ENCODE peak calls at places on chromosomes 7 and 10, in nine cellular contexts. B, S, U, L, Q, R, N, J and T are unnamed samples.
A peak's percentile ranks its signal among the peaks of the same experiment; 100 is the strongest.

GRCh38 chr10:102796407-102797176 is 40.6 kb downstream of the CYP17A1 start:
- DNase-seq in B (no peak), S (peak; percentile 95), U (peak; percentile 56), L (peak; percentile 50), Q (peak; percentile 86), R (peak; percentile 85), N (peak; percentile 44), J (peak; percentile 56), T (peak; percentile 53)

GRCh38 chr10:114326794-114327193 is 77.5 kb downstream of the AFAP1L2 start:
- DNase-seq in B (no peak), S (no peak), U (no peak), L (no peak), Q (no peak), R (no peak), N (no peak), J (no peak), T (no peak)

GRCh38 chr7:87580636-87581035 is 20.0 kb downstream of the ABCB1 start:
- DNase-seq in B (no peak), S (no peak), U (no peak), L (no peak), Q (no peak), R (no peak), N (no peak), J (no peak), T (no peak)

GRCh38 chr10:29600067-29600466 is 34.7 kb downstream of the SVIL start:
- DNase-seq in B (no peak), S (no peak), U (no peak), L (no peak), Q (no peak), R (no peak), N (no peak), J (no peak), T (no peak)

GRCh38 chr10:74249865-74250264 is 98.8 kb downstream of the ADK start:
- DNase-seq in B (no peak), S (no peak), U (no peak), L (no peak), Q (no peak), R (no peak), N (no peak), J (no peak), T (no peak)

GRCh38 chr10:80617807-80618206 is 80.1 kb downstream of the SH2D4B start:
- DNase-seq in B (no peak), S (no peak), U (no peak), L (no peak), Q (no peak), R (no peak), N (no peak), J (no peak), T (no peak)

GRCh38 chr7:103524042-103524907 is 78.3 kb upstream of the SLC26A5 start:
- DNase-seq in B (peak; percentile 49), S (no peak), U (no peak), L (peak; percentile 45), Q (no peak), R (no peak), N (no peak), J (no peak), T (no peak)

GRCh38 chr10:16746856-16747255 is 70.4 kb downstream of the RSU1 start:
- DNase-seq in B (no peak), S (no peak), U (no peak), L (no peak), Q (no peak), R (no peak), N (no peak), J (no peak), T (no peak)

DNA sequence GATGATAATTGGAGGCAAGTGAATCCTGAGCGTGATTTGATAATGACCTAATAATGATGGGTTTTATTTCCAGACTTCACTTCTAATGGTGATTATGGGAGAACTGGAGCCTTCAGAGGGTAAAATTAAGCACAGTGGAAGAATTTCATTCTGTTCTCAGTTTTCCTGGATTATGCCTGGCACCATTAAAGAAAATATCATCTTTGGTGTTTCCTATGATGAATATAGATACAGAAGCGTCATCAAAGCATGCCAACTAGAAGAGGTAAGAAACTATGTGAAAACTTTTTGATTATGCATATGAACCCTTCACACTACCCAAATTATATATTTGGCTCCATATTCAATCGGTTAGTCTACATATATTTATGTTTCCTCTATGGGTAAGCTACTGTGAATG is 79.6 kb downstream of the CFTR start:
- DNase-seq in B (no peak), S (no peak), U (no peak), L (no peak), Q (no peak), R (no peak), N (no peak), J (no peak), T (no peak)
- H3K27ac ChIP-seq in B (no peak overlapping the region), S (no peak overlapping the region), U (no peak overlapping the region), L (no peak overlapping the region), Q (no peak overlapping the region), R (no peak overlapping the region), N (no peak overlapping the region), J (no peak overlapping the region), T (no peak overlapping the region)

GRCh38 chr7:151083071-151083823 is at the start of gene TMUB1:
- DNase-seq in B (peak; percentile 83), S (peak; percentile 94), U (no peak), L (no peak), Q (peak; percentile 85), R (peak; percentile 77), N (peak; percentile 86), J (peak; percentile 91), T (peak; percentile 85)

GRCh38 chr7:151080522-151081169 is at the start of gene FASTK:
- DNase-seq in B (peak; percentile 94), S (peak; percentile 97), U (no peak), L (peak; percentile 85), Q (peak; percentile 91), R (peak; percentile 89), N (peak; percentile 88), J (peak; percentile 93), T (peak; percentile 96)

GRCh38 chr7:151083824-151084160 is 499 bp upstream of the TMUB1 start:
- DNase-seq in B (no peak), S (no peak), U (no peak), L (no peak), Q (no peak), R (no peak), N (no peak), J (no peak), T (no peak)

GRCh38 chr7:151081170-151082101 is 827 bp upstream of the FASTK start:
- DNase-seq in B (no peak), S (peak; percentile 85), U (no peak), L (no peak), Q (no peak), R (peak; percentile 39), N (no peak), J (no peak), T (peak; percentile 88)

DNA sequence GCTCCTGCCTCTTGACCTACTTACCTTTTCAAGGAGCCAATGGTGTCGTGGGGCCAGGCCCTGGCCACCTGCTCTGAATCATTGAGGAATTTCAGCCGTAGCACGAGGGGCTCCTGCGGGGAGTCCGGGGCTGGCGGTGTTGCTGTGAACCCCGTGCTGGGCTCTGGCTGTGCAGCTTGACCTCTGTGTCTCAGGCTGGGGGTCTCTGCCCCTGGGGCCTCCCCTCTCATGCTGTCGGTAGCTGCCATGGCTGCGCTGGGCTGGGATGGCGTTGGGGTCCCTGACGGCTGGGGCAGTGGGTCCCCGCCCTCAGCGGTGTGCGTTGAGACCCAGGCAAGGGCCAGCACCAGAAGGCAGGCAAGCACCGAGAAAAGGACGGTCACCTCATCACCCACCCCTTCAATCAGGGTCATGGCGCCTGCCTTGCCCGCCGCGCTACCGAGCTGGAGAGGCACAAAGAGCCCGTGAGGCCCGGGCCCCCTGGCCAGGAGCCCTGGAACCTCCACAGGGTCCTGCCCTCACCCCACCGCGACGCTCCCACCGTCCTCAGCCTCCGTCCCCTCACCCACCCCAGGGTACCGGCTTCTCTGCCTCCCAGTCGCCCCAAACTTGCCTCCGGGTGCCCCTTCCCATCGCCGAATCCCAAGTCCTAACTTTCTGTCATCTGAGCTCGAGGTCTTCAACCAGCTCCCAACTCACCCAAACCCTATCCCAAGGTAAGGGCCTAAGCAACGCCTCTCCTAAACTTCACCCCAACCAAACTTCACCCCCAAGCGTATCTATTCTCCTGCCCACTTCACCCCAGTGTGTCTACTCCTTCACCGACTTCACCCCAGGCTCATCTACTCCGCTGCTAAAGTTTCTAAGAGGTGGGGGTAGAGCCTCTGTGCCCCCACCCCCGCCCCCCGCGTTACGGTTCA is 882 bp downstream of the TMUB1 start:
- DNase-seq in B (no peak), S (peak; percentile 71), U (no peak), L (no peak), Q (no peak), R (peak; percentile 27), N (no peak), J (no peak), T (no peak)
- H3K27ac ChIP-seq in B (no peak overlapping the region), S (peak overlapping the region; percentile 80), U (peak overlapping the region; percentile 70), L (peak overlapping the region; percentile 32), Q (peak overlapping the region; percentile 98), R (peak overlapping the region; percentile 93), N (peak overlapping the region; percentile 91), J (peak overlapping the region; percentile 89), T (peak overlapping the region; percentile 97)

GRCh38 chr7:155722118-155722517 is 77.7 kb downstream of the RBM33 start:
- DNase-seq in B (no peak), S (no peak), U (no peak), L (no peak), Q (no peak), R (no peak), N (no peak), J (no peak), T (no peak)

GRCh38 chr7:155728116-155728515 is 83.7 kb downstream of the RBM33 start:
- DNase-seq in B (no peak), S (no peak), U (no peak), L (no peak), Q (no peak), R (no peak), N (no peak), J (no peak), T (peak; percentile 81)

GRCh38 chr7:155722936-155723335 is 78.5 kb downstream of the RBM33 start:
- DNase-seq in B (no peak), S (no peak), U (no peak), L (no peak), Q (no peak), R (no peak), N (no peak), J (no peak), T (no peak)

GRCh38 chr7:155727616-155728015 is 83.2 kb downstream of the RBM33 start:
- DNase-seq in B (no peak), S (no peak), U (no peak), L (no peak), Q (no peak), R (no peak), N (no peak), J (no peak), T (peak; percentile 63)

DNA sequence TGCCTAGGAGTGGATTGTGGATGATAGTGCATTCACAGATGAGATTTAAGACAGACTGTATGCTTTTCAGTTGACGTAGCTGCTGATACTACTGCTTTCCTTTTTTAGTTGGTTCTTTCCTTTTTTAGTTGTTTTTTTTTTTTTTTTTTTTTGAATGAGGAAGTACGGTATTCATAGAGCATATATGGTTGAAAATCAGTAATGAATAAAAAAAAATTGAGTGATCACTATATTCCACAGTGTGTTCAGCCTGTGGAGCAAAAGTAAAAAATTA is 80.5 kb downstream of the RBM33 start:
- DNase-seq in B (no peak), S (no peak), U (no peak), L (no peak), Q (no peak), R (no peak), N (no peak), J (no peak), T (no peak)
- H3K27ac ChIP-seq in B (no peak overlapping the region), S (no peak overlapping the region), U (no peak overlapping the region), L (no peak overlapping the region), Q (no peak overlapping the region), R (no peak overlapping the region), N (no peak overlapping the region), J (no peak overlapping the region), T (no peak overlapping the region)

GRCh38 chr10:128927821-128928220 is 539.2 kb upstream of the MGMT start:
- DNase-seq in B (no peak), S (peak; percentile 87), U (no peak), L (no peak), Q (peak; percentile 72), R (no peak), N (no peak), J (no peak), T (no peak)

GRCh38 chr10:128927389-128927788 is 539.7 kb upstream of the MGMT start:
- DNase-seq in B (no peak), S (no peak), U (no peak), L (no peak), Q (no peak), R (no peak), N (no peak), J (no peak), T (no peak)

GRCh38 chr10:128929905-128930304 is 537.1 kb upstream of the MGMT start:
- DNase-seq in B (no peak), S (no peak), U (no peak), L (no peak), Q (no peak), R (no peak), N (no peak), J (no peak), T (no peak)

GRCh38 chr10:128926693-128927092 is 540.3 kb upstream of the MGMT start:
- DNase-seq in B (no peak), S (peak; percentile 87), U (no peak), L (no peak), Q (peak; percentile 40), R (no peak), N (no peak), J (no peak), T (no peak)

GRCh38 chr10:128928231-128928836 is 538.7 kb upstream of the MGMT start:
- DNase-seq in B (no peak), S (peak; percentile 58), U (no peak), L (no peak), Q (no peak), R (no peak), N (no peak), J (no peak), T (peak; percentile 79)
- H3K27ac ChIP-seq in B (no peak overlapping the region), S (no peak overlapping the region), U (no peak overlapping the region), L (no peak overlapping the region), Q (peak overlapping the region; percentile 74), R (no peak overlapping the region), N (no peak overlapping the region), J (no peak overlapping the region), T (no peak overlapping the region)